ENCODE peak calls at places on chromosomes 3 and 15, in nine cellular contexts. One of them, this sample, is unnamed.

GRCh38 chr3:13886593-13887129 is 6.8 kb upstream of the WNT7A start:
- DNase-seq in effector memory CD4-positive, alpha-beta T cell: no peak
- DNase-seq in lower lobe of right lung: no peak
- DNase-seq in Panc1: no peak
- DNase-seq in IMR-90: no peak
- DNase-seq in right lobe of liver: no peak
- DNase-seq in neural progenitor cell: no peak
- DNase-seq in endodermal cell: peak; percentile 36
- DNase-seq in transverse colon: no peak
- DNase-seq in this sample: no peak

GRCh38 chr3:123155471-123156011 is 46.2 kb upstream of the SEC22A start:
- DNase-seq in endodermal cell: peak; percentile 21
- DNase-seq in Panc1: no peak
- DNase-seq in lower lobe of right lung: no peak
- DNase-seq in transverse colon: no peak
- DNase-seq in effector memory CD4-positive, alpha-beta T cell: no peak
- DNase-seq in right lobe of liver: peak; percentile 50
- DNase-seq in neural progenitor cell: peak; percentile 77
- DNase-seq in IMR-90: no peak
- DNase-seq in this sample: no peak

GRCh38 chr15:65196637-65197336 is 11.6 kb upstream of the CLPX start:
- DNase-seq in effector memory CD4-positive, alpha-beta T cell: no peak
- DNase-seq in lower lobe of right lung: no peak
- DNase-seq in neural progenitor cell: no peak
- DNase-seq in transverse colon: no peak
- DNase-seq in IMR-90: no peak
- DNase-seq in endodermal cell: peak; percentile 63
- DNase-seq in right lobe of liver: no peak
- DNase-seq in Panc1: no peak
- DNase-seq in this sample: no peak

GRCh38 chr15:88791637-88792036 is 11.6 kb upstream of the ACAN start:
- DNase-seq in IMR-90: no peak
- DNase-seq in endodermal cell: no peak
- DNase-seq in effector memory CD4-positive, alpha-beta T cell: no peak
- DNase-seq in right lobe of liver: no peak
- DNase-seq in transverse colon: no peak
- DNase-seq in neural progenitor cell: no peak
- DNase-seq in lower lobe of right lung: no peak
- DNase-seq in Panc1: no peak
- DNase-seq in this sample: no peak

GRCh38 chr3:125003369-125003853 is 52.4 kb downstream of the HEG1 start:
- DNase-seq in endodermal cell: no peak
- DNase-seq in neural progenitor cell: no peak
- DNase-seq in Panc1: no peak
- DNase-seq in lower lobe of right lung: no peak
- DNase-seq in transverse colon: peak; percentile 34
- DNase-seq in right lobe of liver: no peak
- DNase-seq in IMR-90: peak; percentile 72
- DNase-seq in effector memory CD4-positive, alpha-beta T cell: no peak
- DNase-seq in this sample: no peak

GRCh38 chr15:69815793-69816192 is 281.9 kb downstream of the TLE3 start:
- DNase-seq in right lobe of liver: no peak
- DNase-seq in endodermal cell: no peak
- DNase-seq in IMR-90: no peak
- DNase-seq in transverse colon: no peak
- DNase-seq in neural progenitor cell: no peak
- DNase-seq in lower lobe of right lung: no peak
- DNase-seq in effector memory CD4-positive, alpha-beta T cell: no peak
- DNase-seq in Panc1: no peak
- DNase-seq in this sample: no peak

GRCh38 chr3:127716334-127716733 is 43.6 kb downstream of the ABTB1 start:
- DNase-seq in transverse colon: no peak
- DNase-seq in right lobe of liver: no peak
- DNase-seq in lower lobe of right lung: no peak
- DNase-seq in neural progenitor cell: no peak
- DNase-seq in effector memory CD4-positive, alpha-beta T cell: no peak
- DNase-seq in endodermal cell: no peak
- DNase-seq in Panc1: no peak
- DNase-seq in IMR-90: no peak
- DNase-seq in this sample: no peak

GRCh38 chr3:30498587-30498967 is 107.8 kb upstream of the TGFBR2 start:
- DNase-seq in Panc1: no peak
- DNase-seq in lower lobe of right lung: no peak
- DNase-seq in neural progenitor cell: no peak
- DNase-seq in IMR-90: no peak
- DNase-seq in transverse colon: no peak
- DNase-seq in right lobe of liver: no peak
- DNase-seq in effector memory CD4-positive, alpha-beta T cell: no peak
- DNase-seq in endodermal cell: no peak
- DNase-seq in this sample: no peak

DNA sequence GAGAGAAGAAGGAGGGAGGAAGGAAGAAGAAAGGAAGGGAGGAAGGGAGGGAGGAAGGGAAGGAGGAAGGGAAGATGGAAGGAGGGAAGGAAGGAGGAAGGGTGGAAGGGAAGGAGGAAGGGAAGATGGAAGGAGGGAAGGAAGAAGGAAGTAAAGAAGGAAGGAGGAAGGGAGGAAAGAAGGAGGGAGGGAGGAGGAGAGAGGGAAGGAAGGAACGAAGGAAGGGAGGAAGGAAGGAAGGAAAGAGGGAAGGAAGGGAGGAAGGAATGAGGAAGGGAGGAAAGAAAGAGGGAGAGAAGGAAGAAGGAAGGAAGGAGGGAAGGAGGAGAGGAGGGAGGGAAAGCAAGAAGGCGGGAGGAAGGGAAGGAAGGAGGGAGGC is 31.9 kb upstream of the ALDH1L1 start:
- DNase-seq in transverse colon: no peak
- DNase-seq in effector memory CD4-positive, alpha-beta T cell: no peak
- DNase-seq in right lobe of liver: no peak
- DNase-seq in neural progenitor cell: no peak
- DNase-seq in IMR-90: no peak
- DNase-seq in endodermal cell: no peak
- DNase-seq in Panc1: no peak
- DNase-seq in lower lobe of right lung: no peak
- DNase-seq in this sample: no peak
- H3K4me1 ChIP-seq in transverse colon: peaks cover 8% of the 10 kb centered on the region
- H3K4me1 ChIP-seq in effector memory CD4-positive, alpha-beta T cell: no peaks in the 10 kb centered on the region
- H3K4me1 ChIP-seq in right lobe of liver: no peaks in the 10 kb centered on the region
- H3K4me1 ChIP-seq in neural progenitor cell: peaks cover 6% of the 10 kb centered on the region
- H3K4me1 ChIP-seq in IMR-90: peaks cover 9% of the 10 kb centered on the region
- H3K4me1 ChIP-seq in endodermal cell: no peaks in the 10 kb centered on the region
- H3K4me1 ChIP-seq in Panc1: peaks cover 6% of the 10 kb centered on the region
- H3K4me1 ChIP-seq in lower lobe of right lung: peaks cover 18% of the 10 kb centered on the region
- H3K4me1 ChIP-seq in this sample: peaks cover 18% of the 10 kb centered on the region

GRCh38 chr3:65532164-65532563 is 506.6 kb downstream of the MAGI1 start:
- DNase-seq in lower lobe of right lung: no peak
- DNase-seq in neural progenitor cell: no peak
- DNase-seq in Panc1: no peak
- DNase-seq in transverse colon: no peak
- DNase-seq in IMR-90: no peak
- DNase-seq in endodermal cell: no peak
- DNase-seq in effector memory CD4-positive, alpha-beta T cell: no peak
- DNase-seq in right lobe of liver: no peak
- DNase-seq in this sample: no peak

GRCh38 chr3:65521032-65521431 is 517.7 kb downstream of the MAGI1 start:
- DNase-seq in transverse colon: no peak
- DNase-seq in right lobe of liver: no peak
- DNase-seq in endodermal cell: no peak
- DNase-seq in neural progenitor cell: no peak
- DNase-seq in Panc1: no peak
- DNase-seq in lower lobe of right lung: no peak
- DNase-seq in IMR-90: no peak
- DNase-seq in effector memory CD4-positive, alpha-beta T cell: no peak
- DNase-seq in this sample: no peak

GRCh38 chr3:65523878-65524277 is 514.8 kb downstream of the MAGI1 start:
- DNase-seq in right lobe of liver: no peak
- DNase-seq in lower lobe of right lung: no peak
- DNase-seq in endodermal cell: no peak
- DNase-seq in effector memory CD4-positive, alpha-beta T cell: no peak
- DNase-seq in Panc1: no peak
- DNase-seq in neural progenitor cell: no peak
- DNase-seq in transverse colon: no peak
- DNase-seq in IMR-90: no peak
- DNase-seq in this sample: no peak

GRCh38 chr3:65524544-65525070 is 514.1 kb downstream of the MAGI1 start:
- DNase-seq in lower lobe of right lung: no peak
- DNase-seq in IMR-90: no peak
- DNase-seq in endodermal cell: no peak
- DNase-seq in Panc1: no peak
- DNase-seq in neural progenitor cell: no peak
- DNase-seq in effector memory CD4-positive, alpha-beta T cell: no peak
- DNase-seq in transverse colon: no peak
- DNase-seq in right lobe of liver: no peak
- DNase-seq in this sample: no peak

GRCh38 chr3:65526656-65527055 is 512.1 kb downstream of the MAGI1 start:
- DNase-seq in IMR-90: no peak
- DNase-seq in neural progenitor cell: no peak
- DNase-seq in transverse colon: no peak
- DNase-seq in endodermal cell: no peak
- DNase-seq in lower lobe of right lung: no peak
- DNase-seq in Panc1: no peak
- DNase-seq in effector memory CD4-positive, alpha-beta T cell: no peak
- DNase-seq in right lobe of liver: no peak
- DNase-seq in this sample: no peak
- H3K4me3 ChIP-seq in IMR-90: no peak overlapping the region
- H3K4me3 ChIP-seq in neural progenitor cell: no peak overlapping the region
- H3K4me3 ChIP-seq in transverse colon: no peak overlapping the region
- H3K4me3 ChIP-seq in endodermal cell: no peak overlapping the region
- H3K4me3 ChIP-seq in lower lobe of right lung: no peak overlapping the region
- H3K4me3 ChIP-seq in Panc1: no peak overlapping the region
- H3K4me3 ChIP-seq in effector memory CD4-positive, alpha-beta T cell: no peak overlapping the region
- H3K4me3 ChIP-seq in right lobe of liver: no peak overlapping the region
- H3K4me3 ChIP-seq in this sample: no peak overlapping the region

GRCh38 chr3:71050521-71051258 is 532.8 kb downstream of the FOXP1 start:
- DNase-seq in lower lobe of right lung: no peak
- DNase-seq in effector memory CD4-positive, alpha-beta T cell: peak; percentile 19
- DNase-seq in right lobe of liver: no peak
- DNase-seq in endodermal cell: no peak
- DNase-seq in transverse colon: no peak
- DNase-seq in IMR-90: peak; percentile 62
- DNase-seq in Panc1: no peak
- DNase-seq in neural progenitor cell: no peak
- DNase-seq in this sample: no peak

GRCh38 chr3:71053495-71053894 is 530.0 kb downstream of the FOXP1 start:
- DNase-seq in lower lobe of right lung: no peak
- DNase-seq in Panc1: no peak
- DNase-seq in neural progenitor cell: no peak
- DNase-seq in transverse colon: no peak
- DNase-seq in effector memory CD4-positive, alpha-beta T cell: no peak
- DNase-seq in endodermal cell: no peak
- DNase-seq in right lobe of liver: no peak
- DNase-seq in IMR-90: no peak
- DNase-seq in this sample: no peak

GRCh38 chr3:71052725-71053124 is 530.8 kb downstream of the FOXP1 start:
- DNase-seq in endodermal cell: no peak
- DNase-seq in Panc1: no peak
- DNase-seq in IMR-90: no peak
- DNase-seq in neural progenitor cell: no peak
- DNase-seq in transverse colon: no peak
- DNase-seq in effector memory CD4-positive, alpha-beta T cell: no peak
- DNase-seq in right lobe of liver: no peak
- DNase-seq in lower lobe of right lung: no peak
- DNase-seq in this sample: no peak

GRCh38 chr3:71051259-71051595 is 532.3 kb downstream of the FOXP1 start:
- DNase-seq in Panc1: no peak
- DNase-seq in effector memory CD4-positive, alpha-beta T cell: no peak
- DNase-seq in lower lobe of right lung: no peak
- DNase-seq in transverse colon: no peak
- DNase-seq in endodermal cell: no peak
- DNase-seq in neural progenitor cell: no peak
- DNase-seq in IMR-90: no peak
- DNase-seq in right lobe of liver: no peak
- DNase-seq in this sample: no peak

DNA sequence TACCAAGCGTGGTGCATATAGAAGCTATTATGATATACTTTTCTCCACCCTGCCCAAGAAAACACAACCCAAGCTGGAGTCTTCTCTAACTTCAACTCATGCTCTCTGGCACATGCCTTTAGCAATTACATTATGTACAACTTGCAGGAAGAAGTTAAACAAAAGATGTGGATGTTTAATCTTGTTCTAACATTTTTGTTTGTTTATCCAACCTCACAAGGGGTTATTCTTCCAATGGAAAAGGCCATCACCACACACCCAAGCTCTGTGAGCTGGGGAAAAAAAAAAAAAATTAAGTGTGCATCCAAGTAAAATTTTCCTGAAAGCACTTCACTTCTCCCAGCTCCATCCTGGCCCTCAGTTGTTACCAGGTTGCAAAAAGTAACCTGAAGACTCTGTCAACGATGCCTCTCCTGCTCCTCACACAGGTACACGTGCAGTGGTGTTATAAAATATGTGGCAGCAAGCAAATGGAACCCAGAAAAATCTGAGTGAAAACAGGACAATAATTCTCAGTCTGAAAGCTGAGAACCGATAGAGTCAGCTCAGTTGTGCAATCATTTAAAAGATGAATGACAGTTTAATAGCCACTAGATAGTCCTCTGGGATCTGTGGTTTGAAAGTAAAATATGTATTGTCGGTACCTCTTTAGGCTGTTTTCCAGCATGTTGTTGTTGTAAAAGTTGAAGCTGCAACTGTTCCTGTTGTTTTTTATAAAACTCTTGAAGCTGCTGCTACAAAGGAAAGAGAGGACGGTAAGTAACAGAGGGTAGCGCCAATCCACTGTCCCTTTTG is 531.4 kb downstream of the FOXP1 start:
- DNase-seq in Panc1: no peak
- DNase-seq in transverse colon: no peak
- DNase-seq in IMR-90: peak; percentile 40
- DNase-seq in endodermal cell: no peak
- DNase-seq in lower lobe of right lung: no peak
- DNase-seq in neural progenitor cell: no peak
- DNase-seq in right lobe of liver: no peak
- DNase-seq in effector memory CD4-positive, alpha-beta T cell: no peak
- DNase-seq in this sample: no peak
- H3K4me1 ChIP-seq in Panc1: no peaks in the 10 kb centered on the region
- H3K4me1 ChIP-seq in transverse colon: peaks cover 80% of the 10 kb centered on the region
- H3K4me1 ChIP-seq in IMR-90: peaks cover 42% of the 10 kb centered on the region
- H3K4me1 ChIP-seq in endodermal cell: peaks cover 20% of the 10 kb centered on the region
- H3K4me1 ChIP-seq in lower lobe of right lung: peaks cover 90% of the 10 kb centered on the region
- H3K4me1 ChIP-seq in neural progenitor cell: peaks cover 47% of the 10 kb centered on the region
- H3K4me1 ChIP-seq in right lobe of liver: no peaks in the 10 kb centered on the region
- H3K4me1 ChIP-seq in effector memory CD4-positive, alpha-beta T cell: peaks cover 51% of the 10 kb centered on the region
- H3K4me1 ChIP-seq in this sample: peaks cover 99% of the 10 kb centered on the region

GRCh38 chr15:101499863-101500713 is 10.6 kb upstream of the PCSK6 start:
- DNase-seq in transverse colon: peak; percentile 68
- DNase-seq in Panc1: no peak
- DNase-seq in neural progenitor cell: no peak
- DNase-seq in lower lobe of right lung: no peak
- DNase-seq in effector memory CD4-positive, alpha-beta T cell: no peak
- DNase-seq in right lobe of liver: peak; percentile 88
- DNase-seq in IMR-90: no peak
- DNase-seq in endodermal cell: no peak
- DNase-seq in this sample: no peak

GRCh38 chr15:101502572-101503295 is 13.2 kb upstream of the PCSK6 start:
- DNase-seq in endodermal cell: peak; percentile 46
- DNase-seq in neural progenitor cell: peak; percentile 57
- DNase-seq in right lobe of liver: no peak
- DNase-seq in lower lobe of right lung: no peak
- DNase-seq in Panc1: no peak
- DNase-seq in transverse colon: no peak
- DNase-seq in effector memory CD4-positive, alpha-beta T cell: no peak
- DNase-seq in IMR-90: no peak
- DNase-seq in this sample: no peak

GRCh38 chr15:101503296-101503599 is 13.7 kb upstream of the PCSK6 start:
- DNase-seq in right lobe of liver: no peak
- DNase-seq in lower lobe of right lung: no peak
- DNase-seq in neural progenitor cell: no peak
- DNase-seq in transverse colon: no peak
- DNase-seq in IMR-90: no peak
- DNase-seq in endodermal cell: no peak
- DNase-seq in effector memory CD4-positive, alpha-beta T cell: no peak
- DNase-seq in Panc1: no peak
- DNase-seq in this sample: no peak

GRCh38 chr15:101500865-101501551 is 11.5 kb upstream of the PCSK6 start:
- DNase-seq in right lobe of liver: no peak
- DNase-seq in effector memory CD4-positive, alpha-beta T cell: no peak
- DNase-seq in endodermal cell: no peak
- DNase-seq in Panc1: no peak
- DNase-seq in transverse colon: no peak
- DNase-seq in lower lobe of right lung: no peak
- DNase-seq in IMR-90: no peak
- DNase-seq in neural progenitor cell: no peak
- DNase-seq in this sample: no peak

DNA sequence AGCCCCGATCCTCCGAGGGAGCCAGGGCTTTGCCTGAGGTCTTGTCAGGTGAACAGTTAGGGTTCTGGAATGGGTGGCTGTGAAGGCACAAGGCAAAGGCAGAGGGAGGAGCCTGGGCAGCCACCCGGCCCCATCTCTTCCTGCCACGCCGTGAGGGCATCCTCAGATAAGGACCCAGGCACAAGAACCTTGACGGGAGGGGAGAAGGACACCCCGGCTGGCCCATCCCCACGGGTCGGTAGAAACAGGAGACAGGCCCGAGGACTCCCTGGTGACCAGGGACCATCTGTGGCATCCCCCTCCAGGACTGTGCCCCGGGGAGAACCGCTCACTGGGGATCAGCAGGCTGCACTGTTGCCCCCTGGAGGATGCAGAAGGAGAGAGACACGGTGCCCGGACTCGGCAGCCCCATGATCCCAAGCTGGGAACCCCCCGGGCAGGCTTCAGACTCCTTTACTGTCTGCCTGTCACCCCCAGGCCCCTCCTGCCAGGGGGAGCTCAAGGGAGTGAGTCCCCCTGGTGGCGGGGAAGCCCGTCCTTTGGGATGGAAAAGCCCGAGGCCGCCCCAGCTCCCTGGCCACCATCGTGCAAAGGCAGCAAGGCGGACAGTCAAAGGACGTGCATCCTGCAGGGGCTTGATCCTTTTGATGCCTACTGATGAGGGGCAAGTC is 12.3 kb upstream of the PCSK6 start:
- DNase-seq in transverse colon: no peak
- DNase-seq in IMR-90: no peak
- DNase-seq in Panc1: no peak
- DNase-seq in right lobe of liver: no peak
- DNase-seq in effector memory CD4-positive, alpha-beta T cell: no peak
- DNase-seq in endodermal cell: peak; percentile 92
- DNase-seq in neural progenitor cell: peak; percentile 81
- DNase-seq in lower lobe of right lung: peak; percentile 54
- DNase-seq in this sample: no peak
- H3K4me3 ChIP-seq in transverse colon: no peak overlapping the region
- H3K4me3 ChIP-seq in IMR-90: no peak overlapping the region
- H3K4me3 ChIP-seq in Panc1: no peak overlapping the region
- H3K4me3 ChIP-seq in right lobe of liver: no peak overlapping the region
- H3K4me3 ChIP-seq in effector memory CD4-positive, alpha-beta T cell: peak overlapping the region; percentile 28
- H3K4me3 ChIP-seq in endodermal cell: no peak overlapping the region
- H3K4me3 ChIP-seq in neural progenitor cell: no peak overlapping the region
- H3K4me3 ChIP-seq in lower lobe of right lung: no peak overlapping the region
- H3K4me3 ChIP-seq in this sample: no peak overlapping the region